ENCODE peak calls at places on chromosomes 11 and 22, in four cellular contexts. G is T-helper 9 cell; K is CD8-positive, alpha-beta T cell; M is C1 segment of cervical spinal cord. I is an unnamed sample.

GRCh38 chr11:113026778-113027177 is 65.6 kb downstream of the NCAM1 start:
- DNase-seq in G (no peak), K (no peak), M (no peak), I (no peak)

GRCh38 chr11:112784323-112785073 is 176.7 kb upstream of the NCAM1 start:
- DNase-seq in G (no peak), K (no peak), M (peak; percentile 34), I (peak; percentile 32)

GRCh38 chr22:47139790-47140119 is 377.3 kb downstream of the TBC1D22A start:
- DNase-seq in G (no peak), K (no peak), M (no peak), I (no peak)

GRCh38 chr11:77309401-77310085 is 8.1 kb upstream of the GDPD4 start:
- DNase-seq in G (no peak), K (no peak), M (no peak), I (no peak)

GRCh38 chr11:19602406-19602805 is 110.2 kb upstream of the NAV2 start:
- DNase-seq in G (no peak), K (no peak), M (no peak), I (no peak)

GRCh38 chr11:57453543-57454177 is 6.7 kb upstream of the RTN4RL2 start:
- DNase-seq in G (no peak), K (no peak), M (no peak), I (no peak)

GRCh38 chr22:24134090-24134846 is 47.0 kb upstream of the SUSD2 start:
- DNase-seq in G (peak; percentile 37), K (peak; percentile 91), M (peak; percentile 60), I (peak; percentile 45)

GRCh38 chr11:1197431-1197885 is 25.4 kb upstream of the MUC5B start:
- DNase-seq in G (no peak), K (peak; percentile 3), M (no peak), I (peak; percentile 5)

GRCh38 chr11:118305726-118306125 is 1.2 kb downstream of the CD3E start:
- DNase-seq in G (no peak), K (peak; percentile 59), M (no peak), I (no peak)